ENCODE peak calls at places on chromosomes 16 and 17, in four cellular contexts. B is sigmoid colon, P is transverse colon, F is stomach. R is an unnamed sample.

GRCh38 chr16:86306046-86306644 is 204.2 kb upstream of the FOXF1 start:
- DNase-seq in F (no peak), P (no peak), B (peak; percentile 40), R (no peak)

GRCh38 chr17:46158323-46159296 is 34.6 kb downstream of the KANSL1 start:
- DNase-seq in F (no peak), B (no peak), P (no peak), R (no peak)

GRCh38 chr16:68298907-68299515 is 11.7 kb downstream of the SLC7A6OS start:
- DNase-seq in F (peak; percentile 38), B (peak; percentile 81), P (no peak), R (no peak)

GRCh38 chr17:78537217-78537860 is 39.9 kb downstream of the DNAH17 start:
- DNase-seq in F (no peak), B (peak; percentile 46), P (no peak), R (no peak)

GRCh38 chr17:80637286-80637703 is 92.7 kb downstream of the RPTOR start:
- DNase-seq in P (no peak), F (no peak), B (no peak), R (no peak)

GRCh38 chr16:85246473-85246872 is 134.2 kb upstream of the CIBAR2 start:
- DNase-seq in B (no peak), F (no peak), P (no peak), R (no peak)

GRCh38 chr17:79633154-79633553 is 22.3 kb upstream of the RBFOX3 start:
- DNase-seq in F (peak; percentile 13), P (peak; percentile 6), B (peak; percentile 64), R (peak; percentile 70)

GRCh38 chr17:9999948-10000695 is 95.1 kb upstream of the RCVRN start:
- DNase-seq in B (no peak), P (no peak), F (no peak), R (no peak)

GRCh38 chr16:88393034-88393433 is 10.3 kb downstream of the ZNF469 start:
- DNase-seq in P (no peak), F (peak; percentile 71), B (peak; percentile 75), R (no peak)

GRCh38 chr17:560379-560935 is 154.2 kb downstream of the VPS53 start:
- DNase-seq in B (no peak), F (no peak), P (no peak), R (no peak)

GRCh38 chr16:85460983-85461813 is 151.9 kb upstream of the GSE1 start:
- DNase-seq in P (no peak), F (no peak), B (no peak), R (no peak)

GRCh38 chr16:17416461-17417221 is 54.1 kb downstream of the XYLT1 start:
- DNase-seq in F (no peak), P (peak; percentile 60), B (no peak), R (no peak)

GRCh38 chr17:538096-538973 is 176.3 kb downstream of the VPS53 start:
- DNase-seq in B (no peak), F (no peak), P (no peak), R (no peak)

DNA sequence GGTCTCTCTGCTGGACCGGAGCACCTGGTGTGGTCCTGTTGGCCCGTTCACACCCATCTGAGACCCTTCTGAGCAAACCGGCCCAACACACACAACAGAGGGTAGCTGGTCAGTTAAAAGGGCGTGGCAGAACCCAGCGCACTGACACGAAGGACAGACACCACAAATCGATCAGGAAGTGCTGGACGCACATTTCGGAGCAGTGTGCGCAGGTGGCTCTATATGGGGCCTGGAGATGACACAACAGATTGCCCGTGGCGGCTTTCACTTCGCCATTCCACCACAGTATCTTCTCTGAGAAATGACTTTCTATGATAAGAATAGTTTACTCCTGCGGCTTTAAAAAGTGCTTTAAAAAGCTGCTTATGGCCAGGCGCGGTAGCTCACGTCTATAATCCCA is 12.5 kb downstream of the CCDC57 start:
- DNase-seq in B (no peak), F (no peak), P (no peak), R (no peak)
- H3K4me3 ChIP-seq in B (no peak overlapping the region), F (no peak overlapping the region), P (no peak overlapping the region), R (no peak overlapping the region)

DNA sequence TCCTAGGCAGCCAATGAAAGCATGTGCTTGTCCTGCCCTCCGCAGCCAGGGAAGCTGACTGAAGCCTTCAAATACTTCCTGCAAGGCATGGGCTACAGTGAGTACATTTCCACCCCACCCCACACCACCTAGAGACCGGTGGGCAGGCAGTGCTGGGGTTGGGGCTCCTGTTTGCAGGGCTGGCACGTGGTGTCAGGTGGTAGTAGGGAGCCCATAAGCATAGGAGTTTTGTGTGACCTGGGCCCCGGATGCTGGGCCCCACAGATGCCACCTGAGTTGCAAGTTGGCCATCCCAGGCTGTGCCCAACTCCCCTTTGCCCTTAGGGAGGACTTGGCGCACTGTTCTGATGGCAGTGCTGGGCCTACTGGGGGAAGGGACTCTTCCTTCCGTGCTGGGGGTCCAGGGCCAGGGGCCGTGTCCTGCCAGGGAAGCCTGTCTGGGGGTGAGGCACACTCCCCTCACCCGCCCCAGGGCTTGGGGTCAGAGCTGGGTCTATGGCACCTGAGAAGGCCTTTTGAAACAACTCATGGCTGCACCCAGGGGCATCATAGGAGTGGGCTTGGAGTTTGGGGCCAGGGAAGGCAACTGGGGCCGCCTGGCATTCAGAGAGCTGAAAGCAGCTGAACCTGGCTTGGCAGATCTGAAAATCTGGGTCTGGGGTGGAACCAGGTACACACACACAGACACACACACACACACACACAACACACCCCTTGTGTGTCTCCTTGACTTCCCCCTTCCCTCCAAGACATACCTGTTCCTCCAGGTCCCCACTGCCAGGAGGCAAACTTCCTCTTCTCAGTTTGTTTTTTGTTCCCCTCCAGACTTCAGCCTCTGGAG is 5.8 kb upstream of the SETD6 start:
- DNase-seq in P (no peak), F (peak; percentile 22), B (peak; percentile 43), R (no peak)
- TF ChIP-seq POLR2AphosphoS5 in P (no peak), F (no peak), B (no peak), R (no peak)

DNA sequence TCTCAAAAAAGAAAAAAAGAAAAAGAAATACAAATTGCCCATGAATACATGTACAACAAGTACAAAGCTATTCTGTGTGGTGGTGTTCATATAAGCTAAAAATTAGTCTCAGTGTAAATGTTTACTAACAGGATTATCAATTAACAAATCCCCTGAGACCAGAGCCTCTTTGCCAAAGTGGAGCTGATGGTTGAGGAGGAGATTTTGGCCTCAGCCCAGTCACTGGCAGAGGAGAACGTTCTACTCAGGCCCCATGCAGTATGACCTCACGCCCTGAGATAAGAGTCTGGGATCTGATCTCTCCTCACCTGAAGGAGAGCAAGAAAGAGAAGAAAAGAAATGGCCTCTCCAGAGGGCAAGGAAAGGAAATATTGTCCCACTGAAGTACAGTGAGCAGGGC is 35.5 kb upstream of the NOL11 start:
- DNase-seq in P (no peak), F (peak; percentile 64), B (no peak), R (no peak)
- H3K27me3 ChIP-seq in P (no peaks in the 10 kb centered on the region), F (no peaks in the 10 kb centered on the region), B (no peaks in the 10 kb centered on the region), R (no peaks in the 10 kb centered on the region)

GRCh38 chr17:35536664-35537160 is 766 bp downstream of the SLFN12L start:
- DNase-seq in F (no peak), B (no peak), P (no peak), R (no peak)
- H3K4me3 ChIP-seq in F (peak overlapping the region; percentile 18), B (no peak overlapping the region), P (no peak overlapping the region), R (no peak overlapping the region)

GRCh38 chr17:6660765-6661463 is 9.4 kb downstream of the C17orf100 start:
- DNase-seq in F (no peak), B (no peak), P (no peak), R (no peak)
- TF ChIP-seq POLR2AphosphoS5 in F (no peak), B (no peak), P (no peak), R (no peak)

DNA sequence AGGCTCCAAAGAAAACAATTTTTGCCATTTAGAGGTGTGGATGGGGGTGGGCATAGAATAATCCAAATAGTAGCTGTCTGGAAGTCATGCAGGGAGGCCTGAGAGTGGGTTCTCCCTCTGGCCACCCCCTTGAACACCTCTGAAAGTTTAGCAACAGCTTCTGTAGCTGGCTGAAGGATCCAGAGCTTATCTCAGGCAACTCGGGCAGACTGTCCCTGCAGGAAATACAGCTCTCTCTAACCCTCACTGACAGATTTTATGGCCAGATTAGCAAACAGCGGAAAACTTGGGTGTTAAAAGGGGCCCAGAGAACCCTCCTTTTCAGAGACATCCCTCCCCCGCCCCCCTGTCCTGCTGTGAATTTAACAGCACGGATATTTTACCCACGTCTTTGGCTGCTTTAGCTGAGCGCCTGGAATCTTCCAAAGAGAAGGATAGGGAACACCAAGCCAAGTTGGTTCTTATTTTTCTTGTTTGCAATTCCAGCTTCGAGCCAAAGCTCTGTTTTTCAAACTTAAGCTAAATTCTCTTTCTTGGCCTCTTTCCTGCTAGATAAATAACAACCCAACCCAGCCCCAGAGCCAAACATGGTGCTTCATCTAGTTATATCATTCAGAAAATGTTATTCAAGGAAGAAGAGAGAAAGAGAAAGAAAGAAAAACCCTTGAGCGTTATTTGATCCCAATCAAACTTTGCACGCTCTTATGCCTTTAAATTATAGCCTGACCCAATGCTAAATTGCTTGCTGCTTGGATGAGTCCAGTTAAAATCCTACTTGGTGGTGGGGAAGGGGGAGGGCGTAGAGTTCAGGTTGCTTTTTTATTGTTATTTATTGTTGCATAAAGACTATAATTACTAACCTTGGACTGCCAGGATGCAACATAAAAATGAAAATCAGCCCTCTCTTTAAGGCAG is 2.3 kb upstream of the HOXB2 start:
- DNase-seq in P (no peak), B (peak; percentile 90), F (no peak), R (no peak)
- H3K27me3 ChIP-seq in P (peaks cover 12% of the 10 kb centered on the region), B (no peaks in the 10 kb centered on the region), F (peaks cover 4% of the 10 kb centered on the region), R (no peaks in the 10 kb centered on the region)

GRCh38 chr16:80552277-80552676 is 11.5 kb downstream of the DYNLRB2 start:
- DNase-seq in P (no peak), F (no peak), B (no peak), R (no peak)
- H3K4me3 ChIP-seq in P (no peak overlapping the region), F (no peak overlapping the region), B (no peak overlapping the region), R (no peak overlapping the region)

DNA sequence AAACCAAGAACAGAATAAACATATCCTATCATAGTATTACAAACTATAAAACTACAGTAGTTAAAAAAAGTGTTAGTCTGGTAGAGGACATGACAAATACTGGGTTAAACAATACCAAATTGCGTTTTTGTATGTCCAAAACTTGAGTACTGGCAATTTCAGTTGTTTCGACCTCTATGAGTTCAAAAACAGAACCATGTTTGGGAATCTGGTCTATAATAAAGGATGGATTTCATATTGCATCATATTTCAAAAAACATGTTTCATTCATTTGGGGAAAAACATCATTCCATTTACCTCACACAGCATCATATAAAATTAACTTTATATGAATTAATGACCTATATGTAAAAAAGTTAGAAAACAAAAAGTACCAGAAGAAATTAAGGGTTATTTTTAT is 81.8 kb downstream of the TRIM37 start:
- DNase-seq in B (no peak), P (no peak), F (no peak), R (no peak)
- TF ChIP-seq POLR2AphosphoS5 in B (no peak), P (no peak), F (no peak), R (no peak)